ENCODE peak calls at places on chromosomes 11 and 22, in seven cellular contexts. One of them, this sample, is unnamed.

GRCh38 chr11:134784525-134784924 is 372.5 kb upstream of the B3GAT1 start:
- DNase-seq in right lobe of liver: no peak
- DNase-seq in cardiac fibroblast: no peak
- DNase-seq in GM06990: no peak
- DNase-seq in progenitor cell of endocrine pancreas: no peak
- DNase-seq in fibroblast of mammary gland: no peak
- DNase-seq in natural killer cell: no peak
- DNase-seq in this sample: no peak

GRCh38 chr11:101445761-101446160 is 138.0 kb downstream of the TRPC6 start:
- DNase-seq in fibroblast of mammary gland: peak
- DNase-seq in cardiac fibroblast: peak
- DNase-seq in right lobe of liver: no peak
- DNase-seq in progenitor cell of endocrine pancreas: no peak
- DNase-seq in natural killer cell: no peak
- DNase-seq in GM06990: no peak
- DNase-seq in this sample: no peak

GRCh38 chr11:84398017-84398626 is 1112.0 kb upstream of the CCDC90B start:
- DNase-seq in GM06990: no peak
- DNase-seq in natural killer cell: no peak
- DNase-seq in right lobe of liver: no peak
- DNase-seq in progenitor cell of endocrine pancreas: no peak
- DNase-seq in cardiac fibroblast: peak
- DNase-seq in fibroblast of mammary gland: peak
- DNase-seq in this sample: no peak

GRCh38 chr11:74932169-74932568 is 16.7 kb downstream of the XRRA1 start:
- DNase-seq in progenitor cell of endocrine pancreas: no peak
- DNase-seq in cardiac fibroblast: peak
- DNase-seq in natural killer cell: no peak
- DNase-seq in fibroblast of mammary gland: peak
- DNase-seq in GM06990: no peak
- DNase-seq in right lobe of liver: no peak
- DNase-seq in this sample: no peak

GRCh38 chr11:1181858-1182535 is 24.2 kb downstream of the MUC5AC start:
- DNase-seq in right lobe of liver: no peak
- DNase-seq in fibroblast of mammary gland: no peak
- DNase-seq in progenitor cell of endocrine pancreas: no peak
- DNase-seq in GM06990: peak
- DNase-seq in cardiac fibroblast: no peak
- DNase-seq in natural killer cell: no peak
- DNase-seq in this sample: no peak

GRCh38 chr11:134468081-134468668 is 56.1 kb upstream of the B3GAT1 start:
- DNase-seq in right lobe of liver: peak
- DNase-seq in cardiac fibroblast: no peak
- DNase-seq in GM06990: no peak
- DNase-seq in fibroblast of mammary gland: no peak
- DNase-seq in natural killer cell: no peak
- DNase-seq in progenitor cell of endocrine pancreas: no peak
- DNase-seq in this sample: no peak

GRCh38 chr11:1153105-1153950 is 4.4 kb upstream of the MUC5AC start:
- DNase-seq in GM06990: no peak
- DNase-seq in natural killer cell: peak
- DNase-seq in fibroblast of mammary gland: no peak
- DNase-seq in cardiac fibroblast: no peak
- DNase-seq in progenitor cell of endocrine pancreas: peak
- DNase-seq in right lobe of liver: peak
- DNase-seq in this sample: peak

GRCh38 chr11:45248501-45249011 is 37.6 kb downstream of the SYT13 start:
- DNase-seq in right lobe of liver: no peak
- DNase-seq in natural killer cell: no peak
- DNase-seq in GM06990: no peak
- DNase-seq in progenitor cell of endocrine pancreas: no peak
- DNase-seq in fibroblast of mammary gland: no peak
- DNase-seq in cardiac fibroblast: no peak
- DNase-seq in this sample: no peak

GRCh38 chr22:31970490-31971444 is 26.4 kb downstream of the YWHAH start:
- DNase-seq in natural killer cell: peak
- DNase-seq in GM06990: peak
- DNase-seq in fibroblast of mammary gland: peak
- DNase-seq in progenitor cell of endocrine pancreas: peak
- DNase-seq in right lobe of liver: peak
- DNase-seq in cardiac fibroblast: peak
- DNase-seq in this sample: peak

GRCh38 chr11:128303383-128303782 is 284.0 kb downstream of the ETS1 start:
- DNase-seq in progenitor cell of endocrine pancreas: no peak
- DNase-seq in right lobe of liver: no peak
- DNase-seq in natural killer cell: no peak
- DNase-seq in cardiac fibroblast: no peak
- DNase-seq in GM06990: no peak
- DNase-seq in fibroblast of mammary gland: no peak
- DNase-seq in this sample: no peak

GRCh38 chr11:128298271-128298670 is 289.1 kb downstream of the ETS1 start:
- DNase-seq in progenitor cell of endocrine pancreas: no peak
- DNase-seq in right lobe of liver: no peak
- DNase-seq in GM06990: no peak
- DNase-seq in natural killer cell: no peak
- DNase-seq in cardiac fibroblast: no peak
- DNase-seq in fibroblast of mammary gland: no peak
- DNase-seq in this sample: no peak

GRCh38 chr11:128299132-128299726 is 288.1 kb downstream of the ETS1 start:
- DNase-seq in GM06990: no peak
- DNase-seq in cardiac fibroblast: peak
- DNase-seq in fibroblast of mammary gland: peak
- DNase-seq in right lobe of liver: no peak
- DNase-seq in natural killer cell: no peak
- DNase-seq in progenitor cell of endocrine pancreas: no peak
- DNase-seq in this sample: no peak

GRCh38 chr11:128302425-128303186 is 284.8 kb downstream of the ETS1 start:
- DNase-seq in right lobe of liver: no peak
- DNase-seq in progenitor cell of endocrine pancreas: no peak
- DNase-seq in GM06990: peak
- DNase-seq in fibroblast of mammary gland: no peak
- DNase-seq in cardiac fibroblast: no peak
- DNase-seq in natural killer cell: peak
- DNase-seq in this sample: no peak

GRCh38 chr11:128300785-128301184 is 286.6 kb downstream of the ETS1 start:
- DNase-seq in natural killer cell: no peak
- DNase-seq in cardiac fibroblast: no peak
- DNase-seq in fibroblast of mammary gland: no peak
- DNase-seq in right lobe of liver: no peak
- DNase-seq in GM06990: no peak
- DNase-seq in progenitor cell of endocrine pancreas: no peak
- DNase-seq in this sample: no peak
- TF ChIP-seq CTCF in natural killer cell: no peak
- TF ChIP-seq CTCF in cardiac fibroblast: no peak
- TF ChIP-seq CTCF in fibroblast of mammary gland: no peak
- TF ChIP-seq CTCF in right lobe of liver: no peak
- TF ChIP-seq CTCF in GM06990: no peak
- TF ChIP-seq CTCF in progenitor cell of endocrine pancreas: no peak
- TF ChIP-seq CTCF in this sample: no peak

DNA sequence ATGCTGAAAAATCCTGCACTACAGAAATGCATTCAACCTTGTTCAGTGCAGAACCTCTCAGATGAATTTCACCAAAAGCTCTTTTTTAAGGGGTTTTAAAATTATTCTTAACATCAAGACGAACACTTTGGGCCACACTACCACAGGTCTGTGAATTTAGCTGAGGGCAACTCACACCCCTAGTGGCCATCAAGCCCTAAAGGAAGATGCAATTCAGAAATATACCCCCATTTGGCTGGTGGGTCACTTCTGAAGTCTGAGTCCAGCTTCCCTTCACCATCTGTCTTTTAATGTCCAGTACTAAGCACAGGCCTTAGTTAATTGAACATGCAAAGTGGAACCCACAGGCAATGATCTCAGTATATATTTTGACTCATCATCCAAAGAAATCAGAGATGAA is 50.5 kb downstream of the FAM76B start:
- DNase-seq in progenitor cell of endocrine pancreas: no peak
- DNase-seq in GM06990: no peak
- DNase-seq in fibroblast of mammary gland: no peak
- DNase-seq in cardiac fibroblast: no peak
- DNase-seq in natural killer cell: no peak
- DNase-seq in right lobe of liver: no peak
- DNase-seq in this sample: no peak
- TF ChIP-seq CTCF in progenitor cell of endocrine pancreas: no peak
- TF ChIP-seq CTCF in GM06990: peak
- TF ChIP-seq CTCF in fibroblast of mammary gland: peak
- TF ChIP-seq CTCF in cardiac fibroblast: no peak
- TF ChIP-seq CTCF in natural killer cell: no peak
- TF ChIP-seq CTCF in right lobe of liver: no peak
- TF ChIP-seq CTCF in this sample: peak

DNA sequence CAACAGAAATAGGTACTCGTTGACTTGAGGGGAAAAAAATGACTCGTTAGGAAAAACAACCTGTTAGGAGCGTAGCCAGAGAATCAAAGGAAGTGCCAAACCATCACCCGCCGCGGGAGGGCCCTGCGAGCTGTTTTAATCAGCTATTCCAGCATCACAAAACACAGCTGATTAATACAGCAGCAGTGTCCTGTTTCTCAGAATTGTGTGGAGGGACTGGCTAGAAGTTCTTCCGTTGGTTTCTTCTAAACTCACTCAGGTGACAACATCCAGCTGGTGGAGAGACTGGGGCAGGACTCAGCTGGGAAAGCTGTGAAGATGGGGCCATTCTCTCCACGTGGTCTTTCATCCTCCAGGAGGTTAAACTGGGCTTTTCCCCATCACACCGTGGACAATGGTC is 28.0 kb downstream of the HSPA8 start:
- DNase-seq in right lobe of liver: no peak
- DNase-seq in natural killer cell: no peak
- DNase-seq in GM06990: no peak
- DNase-seq in fibroblast of mammary gland: peak
- DNase-seq in cardiac fibroblast: peak
- DNase-seq in progenitor cell of endocrine pancreas: no peak
- DNase-seq in this sample: no peak
- TF ChIP-seq CTCF in right lobe of liver: no peak
- TF ChIP-seq CTCF in natural killer cell: no peak
- TF ChIP-seq CTCF in GM06990: no peak
- TF ChIP-seq CTCF in fibroblast of mammary gland: peak
- TF ChIP-seq CTCF in cardiac fibroblast: peak
- TF ChIP-seq CTCF in progenitor cell of endocrine pancreas: no peak
- TF ChIP-seq CTCF in this sample: no peak

GRCh38 chr11:2825261-2825885 is 60.2 kb downstream of the CDKN1C start:
- DNase-seq in right lobe of liver: no peak
- DNase-seq in cardiac fibroblast: peak
- DNase-seq in natural killer cell: no peak
- DNase-seq in GM06990: no peak
- DNase-seq in progenitor cell of endocrine pancreas: no peak
- DNase-seq in fibroblast of mammary gland: peak
- DNase-seq in this sample: no peak
- TF ChIP-seq CTCF in right lobe of liver: no peak
- TF ChIP-seq CTCF in cardiac fibroblast: peak
- TF ChIP-seq CTCF in natural killer cell: no peak
- TF ChIP-seq CTCF in GM06990: no peak
- TF ChIP-seq CTCF in progenitor cell of endocrine pancreas: no peak
- TF ChIP-seq CTCF in fibroblast of mammary gland: peak
- TF ChIP-seq CTCF in this sample: no peak

DNA sequence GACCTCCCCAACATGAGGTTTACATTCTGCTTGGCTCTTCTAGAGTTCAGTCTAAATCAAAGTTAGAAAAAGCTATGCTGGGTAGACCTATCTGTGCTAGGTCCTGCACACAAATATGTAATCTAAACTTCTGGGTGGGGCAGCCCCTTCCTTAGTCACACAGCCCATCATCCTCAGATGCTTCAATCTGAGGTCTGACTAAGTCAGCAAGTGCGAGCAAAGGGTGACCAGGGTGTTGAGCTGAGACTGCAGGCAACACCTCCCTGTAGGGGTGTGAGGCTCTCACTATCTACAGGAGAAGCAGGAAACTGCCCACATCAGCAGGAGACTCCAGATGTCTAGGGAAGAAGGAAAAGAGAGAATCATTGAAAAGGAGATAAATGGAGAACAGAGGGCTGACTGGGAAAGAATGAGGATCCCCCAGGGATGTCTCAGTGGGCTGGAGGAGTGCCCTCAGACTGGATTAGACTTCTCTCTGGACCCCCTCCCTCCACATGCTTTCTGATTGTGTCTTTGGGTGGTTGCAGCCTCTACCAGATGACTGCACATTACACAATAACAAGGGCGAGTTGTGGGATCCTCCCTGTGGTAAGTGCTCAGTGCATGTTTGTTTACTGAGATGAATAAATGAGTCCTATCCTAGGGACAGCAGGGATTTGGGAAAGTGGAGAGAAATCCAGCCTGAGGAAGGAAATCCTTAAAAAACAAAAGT is 266.2 kb upstream of the PLET1 start:
- DNase-seq in cardiac fibroblast: no peak
- DNase-seq in progenitor cell of endocrine pancreas: no peak
- DNase-seq in fibroblast of mammary gland: peak
- DNase-seq in natural killer cell: no peak
- DNase-seq in GM06990: no peak
- DNase-seq in right lobe of liver: no peak
- DNase-seq in this sample: no peak
- TF ChIP-seq CTCF in cardiac fibroblast: no peak
- TF ChIP-seq CTCF in progenitor cell of endocrine pancreas: no peak
- TF ChIP-seq CTCF in fibroblast of mammary gland: no peak
- TF ChIP-seq CTCF in natural killer cell: no peak
- TF ChIP-seq CTCF in GM06990: no peak
- TF ChIP-seq CTCF in right lobe of liver: no peak
- TF ChIP-seq CTCF in this sample: no peak

DNA sequence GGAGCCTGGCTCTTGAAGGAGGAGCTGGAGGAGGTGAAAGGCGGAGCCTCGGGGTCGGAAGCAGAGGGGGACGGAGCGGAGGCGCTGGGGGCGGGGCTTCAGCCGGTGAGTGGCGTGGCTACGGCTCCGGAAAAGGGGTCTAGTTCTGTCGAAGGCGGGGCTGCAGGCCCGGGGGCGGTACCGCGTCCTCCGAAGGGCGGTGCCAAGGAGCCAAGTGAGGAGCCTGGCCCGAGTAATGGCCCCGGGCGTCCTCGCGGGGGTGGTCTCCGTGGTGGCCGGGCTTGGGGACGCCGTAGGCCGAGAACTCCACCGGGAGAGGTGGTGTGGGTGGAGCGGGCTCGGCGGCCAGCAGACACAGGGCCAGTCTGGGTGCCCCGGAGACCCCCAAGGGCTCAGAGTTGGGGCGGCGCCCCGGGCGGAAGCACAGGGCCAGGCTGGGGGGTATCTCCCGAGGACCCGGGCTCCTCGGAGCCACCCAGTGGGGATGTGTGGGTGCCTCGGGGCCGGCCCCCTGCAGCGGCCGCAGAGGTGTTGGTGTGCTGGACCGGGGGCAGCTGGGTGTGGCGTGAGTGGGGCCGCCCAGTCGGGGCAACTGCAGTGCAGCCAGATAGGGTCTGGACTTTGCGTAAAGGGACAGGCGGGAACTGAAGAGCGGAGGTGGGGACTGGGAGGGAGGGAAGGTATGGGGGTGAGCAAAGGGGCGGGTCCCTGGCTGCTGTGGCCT is 697 bp downstream of the FKBP2 start:
- DNase-seq in progenitor cell of endocrine pancreas: peak
- DNase-seq in fibroblast of mammary gland: peak
- DNase-seq in natural killer cell: peak
- DNase-seq in cardiac fibroblast: peak
- DNase-seq in GM06990: peak
- DNase-seq in right lobe of liver: peak
- DNase-seq in this sample: peak
- TF ChIP-seq CTCF in progenitor cell of endocrine pancreas: peak
- TF ChIP-seq CTCF in fibroblast of mammary gland: no peak
- TF ChIP-seq CTCF in natural killer cell: no peak
- TF ChIP-seq CTCF in cardiac fibroblast: no peak
- TF ChIP-seq CTCF in GM06990: no peak
- TF ChIP-seq CTCF in right lobe of liver: no peak
- TF ChIP-seq CTCF in this sample: no peak

This sample was measured in GM10248.